ENCODE peak calls at places on chromosomes 5 and 9, in eight cellular contexts. X is GM10248, U is OCI-LY7, J is GM12864, N is epithelial cell of esophagus, V is RWPE1, S is suprapubic skin, P is progenitor cell of endocrine pancreas. B is an unnamed sample.

GRCh38 chr9:12640866-12641636 is 52.1 kb upstream of the TYRP1 start:
- DNase-seq in X (no peak), U (no peak), J (no peak), N (no peak), V (no peak), S (no peak), P (no peak), B (no peak)

GRCh38 chr5:147565524-147565923 is 55.7 kb upstream of the DPYSL3 start:
- DNase-seq in X (no peak), U (no peak), J (no peak), N (peak; percentile 84), V (peak; percentile 50), S (no peak), P (no peak), B (no peak)

GRCh38 chr5:161544350-161544765 is 2.2 kb downstream of the GABRB2 start:
- DNase-seq in X (peak; percentile 50), U (peak; percentile 76), J (no peak), N (peak; percentile 47), V (peak; percentile 48), S (no peak), P (peak; percentile 37), B (no peak)

GRCh38 chr5:56026863-56027300 is 32.1 kb upstream of the IL6ST start:
- DNase-seq in X (peak; percentile 69), U (no peak), J (peak; percentile 78), N (peak; percentile 94), V (peak; percentile 89), S (no peak), P (no peak), B (no peak)

GRCh38 chr5:179370490-179371122 is 25.3 kb upstream of the ADAMTS2 start:
- DNase-seq in X (no peak), U (no peak), J (no peak), N (no peak), V (no peak), S (peak; percentile 62), P (no peak), B (no peak)

GRCh38 chr5:150138551-150139265 is 16.9 kb downstream of the PDGFRB start:
- DNase-seq in X (no peak), U (no peak), J (no peak), N (no peak), V (no peak), S (no peak), P (peak; percentile 46), B (no peak)

GRCh38 chr5:11719888-11720481 is 184.3 kb downstream of the CTNND2 start:
- DNase-seq in X (no peak), U (peak; percentile 69), J (peak; percentile 12), N (peak; percentile 47), V (peak; percentile 5), S (no peak), P (peak; percentile 20), B (no peak)

GRCh38 chr9:71944754-71945409 is 33.4 kb downstream of the C9orf85 start:
- DNase-seq in X (no peak), U (no peak), J (no peak), N (peak; percentile 95), V (peak; percentile 76), S (no peak), P (no peak), B (no peak)

GRCh38 chr9:81814794-81815464 is 113.3 kb upstream of the SPATA31D4 start:
- DNase-seq in X (no peak), U (peak; percentile 52), J (no peak), N (no peak), V (peak; percentile 20), S (no peak), P (no peak), B (no peak)

GRCh38 chr9:90637626-90638025 is 5.0 kb downstream of the DIRAS2 start:
- DNase-seq in X (no peak), U (no peak), J (no peak), N (no peak), V (no peak), S (no peak), P (no peak), B (no peak)

GRCh38 chr5:176870110-176870591 is 29.0 kb downstream of the HK3 start:
- DNase-seq in X (no peak), U (peak; percentile 40), J (no peak), N (peak; percentile 32), V (peak; percentile 57), S (no peak), P (peak; percentile 39), B (no peak)

GRCh38 chr9:98231770-98232478 is 23.5 kb downstream of the TBC1D2 start:
- DNase-seq in X (no peak), U (peak; percentile 19), J (no peak), N (peak; percentile 79), V (peak; percentile 68), S (no peak), P (no peak), B (no peak)

GRCh38 chr5:79699766-79700400 is 10.2 kb downstream of the CMYA5 start:
- DNase-seq in X (peak; percentile 64), U (no peak), J (peak; percentile 64), N (no peak), V (no peak), S (no peak), P (no peak), B (no peak)

GRCh38 chr5:79704553-79704952 is 14.9 kb downstream of the CMYA5 start:
- DNase-seq in X (no peak), U (no peak), J (no peak), N (no peak), V (no peak), S (no peak), P (no peak), B (no peak)

GRCh38 chr5:79705632-79706031 is 16.0 kb downstream of the CMYA5 start:
- DNase-seq in X (no peak), U (no peak), J (no peak), N (no peak), V (no peak), S (no peak), P (no peak), B (no peak)

GRCh38 chr5:79703381-79703645 is 13.7 kb downstream of the CMYA5 start:
- DNase-seq in X (no peak), U (no peak), J (no peak), N (no peak), V (no peak), S (no peak), P (no peak), B (no peak)

DNA sequence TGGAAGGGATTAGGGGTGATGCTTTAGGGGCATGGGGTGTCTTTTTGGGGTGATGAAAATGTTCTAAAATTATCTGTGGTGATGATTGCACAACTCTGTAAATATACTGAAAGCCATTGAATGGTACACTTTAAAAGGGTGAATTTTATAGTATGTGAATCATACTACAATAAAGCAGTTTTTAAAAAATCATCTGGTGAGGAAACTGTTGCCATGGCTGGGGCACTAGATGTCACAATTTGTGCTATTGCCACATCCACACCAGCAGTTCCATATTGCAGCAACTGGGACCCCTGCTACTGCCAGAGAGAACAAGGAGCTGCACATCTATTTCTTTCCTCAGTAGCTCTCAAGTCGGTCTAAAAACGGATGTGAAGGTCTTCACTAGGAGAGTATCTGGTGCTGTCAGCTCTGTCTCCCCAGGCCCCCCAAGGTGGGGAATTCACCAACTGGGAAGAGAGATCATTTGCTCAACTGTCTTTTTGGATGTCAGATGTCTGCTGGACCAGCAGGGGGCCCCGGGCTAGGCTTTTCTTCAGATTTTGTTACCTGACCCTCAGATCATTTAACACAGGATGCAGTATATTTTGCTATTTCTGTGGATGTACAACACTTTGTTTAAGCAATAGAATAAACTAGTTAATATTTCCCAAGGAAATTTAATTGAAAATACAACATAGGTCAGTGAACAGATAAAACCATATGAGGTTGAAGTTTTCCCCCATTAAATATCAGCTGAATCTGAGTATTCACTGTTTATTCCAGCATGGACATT is 13.2 kb downstream of the CMYA5 start:
- DNase-seq in X (peak; percentile 35), U (peak; percentile 29), J (no peak), N (peak; percentile 27), V (peak; percentile 60), S (no peak), P (no peak), B (no peak)
- TF ChIP-seq CTCF in X (peak; percentile 54), U (peak; percentile 85), J (peak; percentile 62), N (peak; percentile 60), V (peak; percentile 50), S (peak; percentile 2), P (peak; percentile 76), B (peak; percentile 81)

GRCh38 chr5:38724301-38725030 is 121.3 kb upstream of the OSMR start:
- DNase-seq in X (no peak), U (no peak), J (no peak), N (peak; percentile 5), V (peak; percentile 7), S (no peak), P (no peak), B (no peak)
- TF ChIP-seq CTCF in X (no peak), U (no peak), J (no peak), N (no peak), V (no peak), S (no peak), P (no peak), B (no peak)

DNA sequence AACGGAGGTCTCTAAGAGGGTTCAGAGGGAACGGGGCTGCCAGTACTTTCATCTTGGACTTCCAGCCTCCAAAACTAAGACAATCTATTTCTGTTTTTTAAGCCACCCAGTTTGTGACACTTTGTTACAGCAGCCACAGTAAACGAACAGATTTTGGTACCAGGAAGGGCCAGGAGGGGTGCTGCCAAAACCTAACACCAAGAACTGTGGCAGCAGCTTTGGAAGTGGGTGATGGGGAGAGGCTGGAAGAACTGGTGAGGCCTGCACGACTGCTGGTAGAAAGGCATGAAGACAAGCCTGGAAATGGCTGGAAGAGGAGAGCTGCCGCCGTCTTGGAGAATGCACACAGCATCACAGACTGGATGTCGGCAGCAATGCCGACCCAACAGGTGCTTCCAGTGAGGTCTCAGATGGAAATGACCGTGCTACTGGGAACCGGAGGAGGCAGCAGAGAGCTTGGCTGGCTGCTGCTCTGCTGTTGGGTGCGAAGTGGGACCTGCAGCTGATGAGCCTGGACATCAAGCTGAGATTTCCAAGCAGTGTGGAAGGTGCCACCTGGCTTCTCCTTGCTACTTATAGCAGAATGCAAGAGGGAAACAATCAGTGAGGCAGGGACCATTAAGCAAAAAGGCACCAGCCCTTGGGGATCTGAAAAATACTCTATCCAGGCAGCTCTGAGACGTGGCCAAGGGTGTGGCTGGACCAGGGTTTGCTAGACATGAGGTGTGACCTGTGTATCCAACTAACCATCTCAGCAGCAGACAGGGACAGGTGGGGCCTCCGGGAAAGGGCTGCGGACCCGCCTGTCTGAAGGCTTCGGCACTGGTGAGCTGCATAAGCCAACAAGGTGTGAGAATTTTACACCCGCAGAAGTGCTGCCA is 4.7 kb upstream of the TMEM210 start:
- DNase-seq in X (peak; percentile 63), U (peak; percentile 57), J (no peak), N (peak; percentile 68), V (peak; percentile 65), S (no peak), P (no peak), B (no peak)
- TF ChIP-seq CTCF in X (peak; percentile 43), U (peak; percentile 79), J (peak; percentile 91), N (peak; percentile 82), V (peak; percentile 78), S (peak; percentile 53), P (peak; percentile 62), B (peak; percentile 69)

DNA sequence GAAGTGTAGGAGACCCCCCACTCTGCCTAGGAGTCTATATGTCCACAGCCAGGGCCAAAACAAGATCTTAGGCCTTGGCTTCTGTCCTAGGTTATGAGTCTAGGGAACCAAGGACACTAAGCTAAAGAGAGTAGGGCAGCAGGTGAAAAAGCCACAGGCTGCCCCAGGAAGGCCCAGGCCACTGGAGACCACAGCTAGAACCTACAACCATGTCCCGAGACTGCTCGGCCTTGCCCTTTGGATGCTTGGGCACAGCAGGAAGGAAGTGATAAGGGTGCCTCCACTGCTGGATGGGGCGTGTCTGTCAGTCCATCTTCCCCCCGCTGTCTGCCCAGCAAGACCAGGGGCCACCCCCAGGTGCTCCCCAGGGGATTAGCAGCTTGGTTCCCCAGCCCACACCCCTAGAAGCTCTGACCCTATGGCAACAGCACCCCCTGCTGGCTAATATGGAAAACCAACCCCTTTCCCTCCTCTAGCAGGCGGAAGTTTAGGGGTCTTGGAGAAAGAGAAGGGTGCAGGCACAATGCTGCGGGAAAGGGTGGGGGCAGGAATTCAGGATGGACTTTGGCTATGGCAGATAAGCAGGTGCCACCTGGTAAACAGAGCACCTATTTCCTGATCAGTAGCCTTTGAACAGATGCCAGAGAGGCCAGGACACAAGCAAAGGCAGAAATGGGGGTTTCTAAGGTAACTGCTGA is 10.5 kb upstream of the IRF1 start:
- DNase-seq in X (peak; percentile 84), U (peak; percentile 89), J (peak; percentile 55), N (peak; percentile 63), V (peak; percentile 43), S (peak; percentile 83), P (peak; percentile 47), B (peak; percentile 72)
- TF ChIP-seq CTCF in X (peak; percentile 71), U (peak; percentile 99), J (peak; percentile 86), N (peak; percentile 80), V (peak; percentile 66), S (peak; percentile 46), P (peak; percentile 83), B (peak; percentile 80)

B was measured in type B pancreatic cell.